ENCODE peak calls at places on chromosome X, in seven cellular contexts. T, A, R, B, P, K and L are unnamed samples.

GRCh38 chrX:9880237-9880636 is 86.9 kb upstream of the CLDN34 start:
- DNase-seq in B (no peak), T (no peak), A (no peak), P (no peak), R (no peak), K (no peak), L (no peak)

GRCh38 chrX:70264784-70265183 is 3.4 kb upstream of the ARR3 start:
- DNase-seq in P (no peak), B (no peak), A (no peak), R (no peak), T (no peak), K (no peak), L (no peak)

GRCh38 chrX:151852294-151852693 is 60.4 kb upstream of the MAGEA4 start:
- DNase-seq in K (no peak), P (no peak), R (peak; percentile 16), B (no peak), T (no peak), A (no peak), L (no peak)

GRCh38 chrX:57964975-57965374 is 54.7 kb upstream of the ZXDA start:
- DNase-seq in A (no peak), K (no peak), T (no peak), B (no peak), R (no peak), P (no peak), L (peak; percentile 22)

GRCh38 chrX:4277122-4277521 is 563.7 kb upstream of the PRKX start:
- DNase-seq in B (no peak), K (no peak), T (no peak), P (no peak), A (no peak), R (no peak), L (peak; percentile 2)

GRCh38 chrX:137926090-137926489 is 360.2 kb downstream of the ZIC3 start:
- DNase-seq in R (no peak), B (no peak), A (no peak), P (no peak), T (no peak), K (no peak), L (peak; percentile 5)

GRCh38 chrX:108397627-108398392 is 40.4 kb downstream of the COL4A6 start:
- DNase-seq in A (no peak), P (no peak), B (no peak), R (no peak), T (peak; percentile 44), K (no peak), L (no peak)

GRCh38 chrX:75273483-75273882 is 402 bp upstream of the UPRT start:
- DNase-seq in A (no peak), K (no peak), R (peak; percentile 9), B (no peak), P (no peak), T (no peak), L (no peak)

GRCh38 chrX:119194631-119195030 is 41.5 kb upstream of the PGRMC1 start:
- DNase-seq in T (peak; percentile 13), P (no peak), A (no peak), K (no peak), R (no peak), B (no peak), L (no peak)

GRCh38 chrX:97685753-97686152 is 802.0 kb downstream of the RPA4 start:
- DNase-seq in B (peak; percentile 5), K (peak; percentile 9), A (no peak), P (no peak), T (peak; percentile 23), R (peak; percentile 19), L (peak; percentile 53)

GRCh38 chrX:5681159-5681558 is 547.5 kb downstream of the NLGN4X start:
- DNase-seq in P (no peak), K (peak; percentile 13), R (no peak), B (peak; percentile 1), T (peak; percentile 18), A (no peak), L (peak; percentile 11)